ENCODE peak calls at places on chromosomes 6 and 20, in ten cellular contexts. X is psoas muscle, G is fibroblast of pulmonary artery, O is left ventricle myocardium inferior, Y is NCI-H1105, M is GM19239, H is HTR-8/SVneo, J is GM04504, F is chondrocyte, N is nucleus accumbens. R is an unnamed sample.

GRCh38 chr20:61524956-61525666 is 273.1 kb downstream of the CDH4 start:
- DNase-seq in X (no peak), G (no peak), O (no peak), Y (no peak), M (no peak), H (no peak), J (no peak), F (peak; percentile 70), N (no peak), R (no peak)

GRCh38 chr20:55701467-55701866 is 303.9 kb downstream of the CBLN4 start:
- DNase-seq in X (no peak), G (no peak), O (no peak), Y (no peak), M (no peak), H (no peak), J (no peak), F (no peak), N (no peak), R (no peak)

GRCh38 chr20:1764136-1765033 is 106.8 kb upstream of the SIRPG start:
- DNase-seq in X (peak; percentile 72), G (peak; percentile 88), O (peak; percentile 74), Y (peak; percentile 73), M (peak; percentile 58), H (peak; percentile 51), J (peak; percentile 67), F (no peak), N (peak; percentile 65), R (peak; percentile 85)

GRCh38 chr6:26125015-26125690 is 37.9 kb downstream of the HFE start:
- DNase-seq in X (no peak), G (no peak), O (no peak), Y (no peak), M (no peak), H (no peak), J (no peak), F (no peak), N (no peak), R (peak; percentile 22)

GRCh38 chr20:48456361-48457184 is 371.2 kb downstream of the PREX1 start:
- DNase-seq in X (no peak), G (no peak), O (no peak), Y (no peak), M (no peak), H (no peak), J (no peak), F (no peak), N (no peak), R (no peak)

GRCh38 chr6:69286341-69286740 is 510.5 kb downstream of the LMBRD1 start:
- DNase-seq in X (no peak), G (no peak), O (no peak), Y (peak; percentile 63), M (no peak), H (no peak), J (no peak), F (no peak), N (no peak), R (no peak)

GRCh38 chr6:15515660-15516375 is 147.0 kb downstream of the DTNBP1 start:
- DNase-seq in X (no peak), G (no peak), O (no peak), Y (no peak), M (no peak), H (no peak), J (no peak), F (no peak), N (no peak), R (no peak)

GRCh38 chr6:71412559-71412958 is 123.9 kb downstream of the OGFRL1 start:
- DNase-seq in X (peak; percentile 75), G (no peak), O (no peak), Y (no peak), M (no peak), H (no peak), J (no peak), F (no peak), N (no peak), R (no peak)

GRCh38 chr20:56322661-56323060 is 36.1 kb upstream of the FAM210B start:
- DNase-seq in X (no peak), G (no peak), O (no peak), Y (no peak), M (no peak), H (no peak), J (no peak), F (no peak), N (no peak), R (no peak)

GRCh38 chr6:25094726-25095125 is 159.0 kb upstream of the RIPOR2 start:
- DNase-seq in X (no peak), G (no peak), O (no peak), Y (no peak), M (no peak), H (no peak), J (no peak), F (no peak), N (no peak), R (peak; percentile 93)

GRCh38 chr6:109379706-109380105 is 2.6 kb downstream of the CD164 start:
- DNase-seq in X (no peak), G (no peak), O (no peak), Y (no peak), M (no peak), H (no peak), J (no peak), F (no peak), N (no peak), R (no peak)

GRCh38 chr6:11778042-11778441 is 561 bp downstream of the ADTRP start:
- DNase-seq in X (no peak), G (no peak), O (no peak), Y (no peak), M (no peak), H (no peak), J (no peak), F (no peak), N (no peak), R (no peak)

GRCh38 chr6:100339574-100340255 is 125.0 kb downstream of the SIM1 start:
- DNase-seq in X (no peak), G (no peak), O (no peak), Y (no peak), M (no peak), H (no peak), J (no peak), F (no peak), N (no peak), R (no peak)

GRCh38 chr6:55825402-55826051 is 49.9 kb downstream of the BMP5 start:
- DNase-seq in X (no peak), G (peak; percentile 71), O (no peak), Y (no peak), M (no peak), H (peak; percentile 10), J (peak; percentile 14), F (no peak), N (no peak), R (peak; percentile 4)

GRCh38 chr20:45070932-45071632 is 29.8 kb downstream of the KCNS1 start:
- DNase-seq in X (no peak), G (peak; percentile 66), O (no peak), Y (no peak), M (no peak), H (peak; percentile 91), J (no peak), F (no peak), N (no peak), R (peak; percentile 49)

GRCh38 chr20:11537032-11537431 is 380.7 kb upstream of the BTBD3 start:
- DNase-seq in X (no peak), G (no peak), O (no peak), Y (no peak), M (no peak), H (no peak), J (no peak), F (no peak), N (no peak), R (no peak)

GRCh38 chr6:44309092-44309491 is 4.1 kb downstream of the AARS2 start:
- DNase-seq in X (no peak), G (peak; percentile 23), O (peak; percentile 43), Y (no peak), M (no peak), H (peak; percentile 27), J (peak; percentile 85), F (no peak), N (no peak), R (peak; percentile 31)

R was measured in lung microvascular endothelial cell.